ENCODE peak calls at places on chromosomes 2 and 18, in nine cellular contexts. J is progenitor cell of endocrine pancreas; S is left lung; R is CD8-positive, alpha-beta T cell; M is AG09309; T is CD4-positive, alpha-beta T cell; Z is astrocyte of the spinal cord; Q is colonic mucosa; N is B cell. I is an unnamed sample.

GRCh38 chr2:3465844-3466481 is 53.4 kb downstream of the ADI1 start:
- DNase-seq in J (no peak), S (peak), R (no peak), M (peak), T (no peak), Z (peak), Q (no peak), N (no peak), I (no peak)

GRCh38 chr2:143192085-143192484 is 62.9 kb downstream of the ARHGAP15 start:
- DNase-seq in J (no peak), S (no peak), R (no peak), M (no peak), T (no peak), Z (no peak), Q (no peak), N (no peak), I (no peak)

GRCh38 chr18:79410731-79411613 is 15.2 kb downstream of the NFATC1 start:
- DNase-seq in J (no peak), S (no peak), R (no peak), M (no peak), T (no peak), Z (no peak), Q (no peak), N (no peak), I (no peak)

GRCh38 chr2:7015007-7015950 is 98.1 kb downstream of the RNF144A start:
- DNase-seq in J (no peak), S (no peak), R (no peak), M (no peak), T (no peak), Z (peak), Q (no peak), N (no peak), I (no peak)

GRCh38 chr18:78138993-78139496 is 840.6 kb upstream of the SALL3 start:
- DNase-seq in J (no peak), S (no peak), R (no peak), M (no peak), T (no peak), Z (no peak), Q (no peak), N (no peak), I (no peak)

GRCh38 chr18:34995746-34996145 is 45.5 kb upstream of the MAPRE2 start:
- DNase-seq in J (no peak), S (no peak), R (no peak), M (no peak), T (no peak), Z (no peak), Q (no peak), N (no peak), I (no peak)

GRCh38 chr18:59459352-59460059 is 100.4 kb upstream of the LMAN1 start:
- DNase-seq in J (no peak), S (no peak), R (no peak), M (peak), T (no peak), Z (peak), Q (no peak), N (peak), I (no peak)

GRCh38 chr2:177597759-177598158 is 205.2 kb downstream of the AGPS start:
- DNase-seq in J (no peak), S (no peak), R (no peak), M (no peak), T (no peak), Z (no peak), Q (no peak), N (no peak), I (no peak)

GRCh38 chr2:14634885-14635871 is 2.7 kb downstream of the LRATD1 start:
- DNase-seq in J (peak), S (peak), R (no peak), M (no peak), T (no peak), Z (peak), Q (peak), N (no peak), I (no peak)

GRCh38 chr2:172710584-172711024 is 25.0 kb upstream of the RAPGEF4 start:
- DNase-seq in J (no peak), S (no peak), R (peak), M (peak), T (peak), Z (peak), Q (peak), N (peak), I (no peak)

GRCh38 chr2:233135421-233135820 is 75.3 kb downstream of the INPP5D start:
- DNase-seq in J (no peak), S (no peak), R (no peak), M (no peak), T (no peak), Z (no peak), Q (no peak), N (no peak), I (no peak)
- TF ChIP-seq CTCF in J (no peak), S (no peak), R (no peak), M (no peak), T (no peak), Z (no peak), Q (no peak), N (no peak), I (no peak)

GRCh38 chr18:24259869-24260662 is 121.2 kb downstream of the CABYR start:
- DNase-seq in J (no peak), S (no peak), R (no peak), M (no peak), T (no peak), Z (no peak), Q (no peak), N (no peak), I (no peak)
- TF ChIP-seq CTCF in J (no peak), S (no peak), R (no peak), M (no peak), T (no peak), Z (no peak), Q (no peak), N (no peak), I (no peak)

DNA sequence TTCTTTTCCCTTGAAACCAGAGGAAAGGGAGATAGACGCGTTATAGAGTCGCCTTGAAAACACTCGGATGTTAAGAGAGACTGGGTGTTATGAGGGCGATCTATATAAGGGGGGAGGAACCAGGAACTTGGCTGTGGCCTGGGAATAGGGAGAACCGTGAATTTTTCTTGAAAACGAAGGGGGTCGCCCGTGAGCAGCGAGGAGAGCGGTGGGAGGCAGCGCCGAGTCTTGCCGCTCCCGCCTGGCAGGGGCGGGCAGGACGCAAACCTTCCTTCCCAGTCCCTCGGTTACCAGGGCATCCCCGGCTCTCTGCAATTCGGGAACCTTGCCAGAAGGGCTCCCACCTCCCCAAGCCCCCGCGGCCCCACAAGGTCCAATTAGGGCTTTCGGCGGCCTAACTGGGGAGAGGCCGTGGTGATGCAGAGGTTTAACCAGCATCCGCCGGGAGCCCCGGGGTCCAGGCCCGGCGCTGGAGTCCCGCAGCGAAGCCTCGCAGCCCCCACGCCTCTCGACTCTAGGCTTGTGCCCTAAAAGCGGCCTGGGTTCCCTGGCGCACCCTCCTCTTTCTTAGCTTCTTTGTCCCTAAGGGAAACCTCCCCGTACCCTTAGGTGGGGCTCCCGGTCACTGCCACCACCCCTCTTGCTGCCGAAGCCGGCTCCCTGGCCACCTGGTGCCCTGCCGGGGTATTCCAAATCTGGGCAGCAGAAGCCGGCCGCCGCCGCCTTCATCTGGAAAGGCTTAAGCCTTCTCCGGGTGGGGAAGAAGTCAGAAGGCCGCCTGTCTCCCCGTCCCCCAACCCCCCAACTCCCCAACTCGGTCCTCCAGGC is 708 bp upstream of the FHOD3 start:
- DNase-seq in J (peak), S (peak), R (no peak), M (peak), T (no peak), Z (peak), Q (peak), N (peak), I (no peak)
- TF ChIP-seq CTCF in J (peak), S (peak), R (no peak), M (peak), T (no peak), Z (peak), Q (no peak), N (no peak), I (no peak)

DNA sequence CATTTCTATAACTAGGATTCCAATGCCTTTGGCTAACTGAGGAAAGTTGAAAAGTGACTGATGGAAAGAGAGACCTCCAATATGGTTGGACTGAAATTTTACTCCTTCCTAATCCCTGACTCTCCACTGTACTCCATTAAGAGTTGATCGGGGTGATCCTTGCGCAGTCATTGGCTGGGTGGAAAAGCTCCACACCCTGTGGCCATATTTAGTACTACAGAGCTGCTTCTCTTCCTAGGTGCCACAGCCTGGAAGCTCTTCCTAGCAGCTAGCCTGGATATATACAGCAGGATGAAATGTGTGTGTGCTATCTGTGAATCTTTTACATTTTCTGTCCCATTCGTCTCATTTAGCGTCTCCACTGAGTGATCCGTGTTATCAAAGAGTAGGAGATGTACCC is 71.2 kb downstream of the MEP1B start:
- DNase-seq in J (no peak), S (no peak), R (no peak), M (no peak), T (no peak), Z (no peak), Q (peak), N (no peak), I (no peak)
- TF ChIP-seq CTCF in J (no peak), S (no peak), R (no peak), M (no peak), T (no peak), Z (peak), Q (peak), N (no peak), I (peak)

GRCh38 chr2:130372833-130373807 is 17.3 kb downstream of the PTPN18 start:
- DNase-seq in J (no peak), S (no peak), R (no peak), M (no peak), T (no peak), Z (peak), Q (no peak), N (no peak), I (no peak)
- TF ChIP-seq CTCF in J (no peak), S (peak), R (no peak), M (no peak), T (no peak), Z (no peak), Q (no peak), N (no peak), I (peak)

GRCh38 chr2:202147775-202148174 is 74.7 kb downstream of the KIAA2012 start:
- DNase-seq in J (no peak), S (no peak), R (no peak), M (no peak), T (no peak), Z (peak), Q (no peak), N (no peak), I (no peak)
- TF ChIP-seq CTCF in J (no peak), S (no peak), R (no peak), M (peak), T (no peak), Z (no peak), Q (no peak), N (no peak), I (no peak)

GRCh38 chr2:44009136-44009744 is 13.5 kb upstream of the LRPPRC start:
- DNase-seq in J (no peak), S (no peak), R (no peak), M (no peak), T (no peak), Z (no peak), Q (no peak), N (no peak), I (no peak)
- TF ChIP-seq CTCF in J (peak), S (no peak), R (no peak), M (no peak), T (no peak), Z (no peak), Q (no peak), N (no peak), I (no peak)

DNA sequence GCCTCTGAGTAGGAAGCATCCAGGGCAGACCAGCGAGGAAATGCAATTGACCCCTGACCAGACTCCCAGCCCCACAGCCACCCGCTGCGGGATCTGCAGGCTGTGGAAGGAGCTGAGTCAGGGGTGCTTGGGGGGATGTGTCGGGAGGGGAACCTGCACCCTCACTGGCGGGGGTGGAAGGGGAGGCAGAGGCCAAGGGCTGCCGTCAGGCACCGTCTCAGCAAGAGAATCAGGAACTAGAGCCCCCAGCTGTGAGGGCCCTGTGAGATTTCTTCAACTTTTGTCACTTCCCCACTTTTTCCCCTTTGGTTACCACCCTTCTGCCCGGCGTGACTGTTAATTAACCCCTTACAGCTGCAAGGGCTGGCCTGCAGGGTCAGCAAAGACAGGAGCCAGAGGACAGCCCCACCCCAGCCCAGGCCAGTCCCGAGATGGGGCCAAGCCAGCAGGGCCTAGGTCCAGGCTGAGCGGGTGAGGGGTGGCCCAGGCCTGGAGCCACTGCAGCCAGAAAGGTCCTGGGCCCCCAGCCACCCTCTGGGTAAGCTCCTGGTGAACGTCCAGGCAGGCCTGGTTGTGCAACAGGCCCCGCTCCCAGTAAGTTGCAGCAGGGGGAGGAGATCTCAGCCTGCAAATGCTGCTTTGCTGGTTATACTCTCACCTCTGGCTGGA is 147.0 kb upstream of the ID2 start:
- DNase-seq in J (no peak), S (peak), R (no peak), M (no peak), T (no peak), Z (peak), Q (peak), N (no peak), I (peak)
- TF ChIP-seq CTCF in J (no peak), S (no peak), R (no peak), M (no peak), T (no peak), Z (no peak), Q (no peak), N (no peak), I (no peak)

GRCh38 chr2:11835403-11835802 is 89.0 kb downstream of the LPIN1 start:
- DNase-seq in J (no peak), S (no peak), R (no peak), M (no peak), T (no peak), Z (no peak), Q (no peak), N (no peak), I (no peak)
- TF ChIP-seq CTCF in J (no peak), S (no peak), R (no peak), M (peak), T (no peak), Z (peak), Q (no peak), N (no peak), I (no peak)

I was measured in CD14-positive monocyte.